ENCODE peak calls at places on chromosomes 11 and 22, in six cellular contexts. R, D, M, U, B and T are unnamed samples.
A peak's percentile ranks its signal among the peaks of the same experiment; 100 is the strongest.

GRCh38 chr11:123235117-123235686 is 40.2 kb upstream of the CLMP start:
- DNase-seq in B (peak; percentile 64), M (peak; percentile 47), U (peak; percentile 43), R (peak; percentile 66), D (peak; percentile 41), T (no peak)

GRCh38 chr11:101914737-101915426 is at the start of gene CEP126:
- DNase-seq in U (peak; percentile 94), D (peak; percentile 92), M (peak; percentile 90), R (peak; percentile 98), B (peak; percentile 96), T (peak; percentile 87)

GRCh38 chr22:45441158-45441557 is 27.7 kb downstream of the RIBC2 start:
- DNase-seq in D (peak; percentile 58), R (peak; percentile 72), U (peak; percentile 57), M (peak; percentile 71), B (peak; percentile 70), T (peak; percentile 26)

GRCh38 chr11:8092587-8093424 is 11.8 kb downstream of the TUB start:
- DNase-seq in D (peak; percentile 69), M (peak; percentile 80), R (peak; percentile 80), U (peak; percentile 66), B (peak; percentile 65), T (no peak)

GRCh38 chr22:24410110-24410856 is 17.1 kb upstream of the ADORA2A start:
- DNase-seq in R (no peak), M (no peak), D (no peak), U (no peak), B (no peak), T (no peak)

GRCh38 chr11:8025123-8025522 is 38.0 kb downstream of the EIF3F start:
- DNase-seq in D (no peak), M (no peak), R (no peak), B (no peak), U (no peak), T (no peak)

GRCh38 chr11:65116370-65117205 is 913 bp downstream of the ZNHIT2 start:
- DNase-seq in M (peak; percentile 54), U (peak; percentile 28), D (peak; percentile 74), B (no peak), R (peak; percentile 59), T (no peak)

GRCh38 chr11:44320289-44320973 is 10.5 kb upstream of the ALX4 start:
- DNase-seq in B (no peak), R (no peak), M (no peak), U (no peak), D (no peak), T (no peak)

GRCh38 chr11:121655481-121656332 is 202.9 kb upstream of the SORL1-AS1 start:
- DNase-seq in M (peak; percentile 87), R (peak; percentile 98), D (peak; percentile 79), U (peak; percentile 73), B (peak; percentile 91), T (peak; percentile 77)

GRCh38 chr22:47307326-47307725 is 544.9 kb downstream of the TBC1D22A start:
- DNase-seq in M (no peak), D (no peak), R (peak; percentile 23), B (no peak), U (peak; percentile 41), T (no peak)

GRCh38 chr22:43535741-43536140 is 123.9 kb downstream of the MPPED1 start:
- DNase-seq in U (no peak), M (no peak), B (no peak), R (no peak), D (no peak), T (no peak)

GRCh38 chr11:40129276-40129675 is 1330.2 kb downstream of the LRRC4C start:
- DNase-seq in R (peak; percentile 1), U (peak; percentile 9), M (no peak), D (peak; percentile 1), B (no peak), T (no peak)
- TF ChIP-seq CTCF in R (no peak), U (no peak), M (peak; percentile 17), D (peak; percentile 17), B (no peak), T (peak; percentile 68)

GRCh38 chr11:112795142-112795815 is 165.9 kb upstream of the NCAM1 start:
- DNase-seq in B (no peak), R (peak; percentile 77), U (peak; percentile 37), D (peak; percentile 58), M (peak; percentile 62), T (no peak)

GRCh38 chr11:112797653-112798293 is 163.4 kb upstream of the NCAM1 start:
- DNase-seq in M (peak; percentile 35), R (peak; percentile 69), U (peak; percentile 12), D (peak; percentile 55), B (no peak), T (no peak)

GRCh38 chr11:112794321-112794720 is 166.9 kb upstream of the NCAM1 start:
- DNase-seq in U (no peak), M (no peak), R (no peak), B (no peak), D (no peak), T (no peak)

GRCh38 chr11:112795896-112796686 is 165.1 kb upstream of the NCAM1 start:
- DNase-seq in M (peak; percentile 40), R (no peak), U (no peak), B (peak; percentile 36), D (no peak), T (no peak)

DNA sequence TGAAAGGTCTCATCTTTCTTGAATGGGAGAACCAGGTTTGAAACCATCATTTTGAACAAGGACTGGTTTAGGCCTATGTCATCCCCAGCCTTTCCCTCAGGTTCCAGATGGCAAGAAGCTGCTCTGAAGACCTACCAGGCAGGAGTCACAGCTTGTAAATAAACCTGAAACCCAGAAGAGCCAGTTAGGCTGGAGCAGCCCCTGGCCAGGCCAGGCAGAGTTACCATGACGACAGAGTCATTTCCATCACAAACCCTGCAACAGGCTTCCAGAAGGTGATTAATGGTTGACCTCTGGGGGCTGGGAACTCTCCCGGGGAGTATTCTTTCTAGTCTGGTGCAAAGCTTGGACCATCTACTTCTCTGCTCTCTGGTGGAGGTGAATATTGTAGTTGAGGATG is 164.1 kb upstream of the NCAM1 start:
- DNase-seq in D (no peak), B (no peak), M (peak; percentile 31), R (no peak), U (no peak), T (no peak)
- TF ChIP-seq CTCF in D (no peak), B (no peak), M (no peak), R (no peak), U (no peak), T (no peak)

GRCh38 chr11:107457558-107458271 is at the start of gene CWF19L2:
- DNase-seq in U (peak; percentile 94), D (peak; percentile 96), M (peak; percentile 94), B (peak; percentile 84), R (peak; percentile 96), T (peak; percentile 73)
- TF ChIP-seq CTCF in U (no peak), D (no peak), M (no peak), B (no peak), R (no peak), T (no peak)

GRCh38 chr11:86118201-86118600 is 49.3 kb upstream of the PICALM start:
- DNase-seq in M (no peak), D (no peak), B (no peak), U (no peak), R (no peak), T (no peak)

GRCh38 chr11:86116386-86116726 is 47.5 kb upstream of the PICALM start:
- DNase-seq in R (peak; percentile 59), U (peak; percentile 52), B (no peak), M (no peak), D (peak; percentile 82), T (no peak)

GRCh38 chr11:86116996-86117705 is 48.3 kb upstream of the PICALM start:
- DNase-seq in U (peak; percentile 30), B (no peak), R (peak; percentile 58), M (no peak), D (no peak), T (no peak)

GRCh38 chr11:86117706-86118050 is 48.8 kb upstream of the PICALM start:
- DNase-seq in U (no peak), R (no peak), D (no peak), M (no peak), B (no peak), T (no peak)

DNA sequence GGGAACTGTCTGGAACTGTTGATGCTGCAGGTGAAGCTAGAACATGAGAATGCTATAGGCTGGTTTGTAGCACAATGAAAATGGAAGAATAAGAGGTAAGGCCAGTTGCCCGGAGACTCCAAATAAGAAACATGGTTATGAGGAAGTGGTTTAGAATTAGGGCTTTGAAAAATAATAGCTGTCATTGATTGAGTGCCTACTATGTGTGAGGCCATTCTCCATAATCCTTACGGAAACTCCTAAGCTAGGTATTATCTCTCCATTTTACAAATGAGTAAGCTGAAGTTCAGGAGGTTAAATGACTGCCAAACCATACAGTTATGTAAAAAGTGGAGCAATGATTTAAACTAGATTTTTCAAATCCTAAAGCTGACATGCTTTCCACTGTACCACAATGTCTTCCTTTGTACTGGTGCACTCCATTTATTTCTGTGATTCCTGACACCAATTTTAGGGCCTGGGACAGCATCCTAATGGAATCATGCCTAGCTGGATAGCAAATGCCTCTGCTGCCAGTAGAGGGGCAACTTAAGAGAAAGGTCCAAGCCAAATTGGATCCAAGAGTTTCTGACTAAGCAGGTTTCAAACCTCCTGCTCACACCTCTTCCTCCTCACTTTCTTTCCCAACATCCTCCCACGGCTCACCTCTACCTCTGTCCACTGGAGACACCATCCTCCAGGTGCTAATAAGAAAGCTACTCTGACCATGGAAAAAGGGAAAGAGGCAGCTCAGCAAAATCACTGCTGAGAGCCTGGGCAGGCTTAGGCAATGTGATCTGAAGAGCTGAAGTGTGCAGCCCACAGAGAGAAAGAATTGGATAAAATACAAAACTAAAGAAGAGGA is 46.9 kb upstream of the PICALM start:
- DNase-seq in R (no peak), M (no peak), U (peak; percentile 27), B (no peak), D (peak; percentile 16), T (no peak)
- TF ChIP-seq CTCF in R (no peak), M (no peak), U (no peak), B (no peak), D (no peak), T (no peak)

GRCh38 chr11:67731583-67731982 is 57.2 kb upstream of the ALDH3B2 start:
- DNase-seq in U (no peak), R (no peak), B (no peak), D (no peak), M (no peak), T (no peak)

GRCh38 chr11:67732045-67732787 is 57.8 kb upstream of the ALDH3B2 start:
- DNase-seq in U (peak; percentile 56), R (no peak), B (no peak), D (no peak), M (peak; percentile 60), T (no peak)
- TF ChIP-seq CTCF in U (peak; percentile 68), R (peak; percentile 31), B (no peak), D (peak; percentile 20), M (peak; percentile 28), T (peak; percentile 36)

GRCh38 chr11:61687420-61687819 is 7.2 kb downstream of the DAGLA start:
- DNase-seq in B (no peak), U (no peak), M (peak; percentile 39), D (no peak), R (no peak), T (no peak)
- TF ChIP-seq CTCF in B (no peak), U (no peak), M (no peak), D (no peak), R (no peak), T (no peak)